ENCODE peak calls at places on chromosomes 2 and 18, in five cellular contexts. One of them, this sample, is unnamed.

GRCh38 chr2:136295168-136295567 is 177.2 kb upstream of the CXCR4 start:
- DNase-seq in activated gamma-delta T cell treated with Interleukin-2 at 50 U/mL for 16 hours: no peak
- DNase-seq in cardiac muscle cell: no peak
- DNase-seq in H7: no peak
- DNase-seq in AML-193: no peak
- DNase-seq in this sample: no peak

GRCh38 chr18:61931654-61932379 is 39.0 kb upstream of the RNF152 start:
- DNase-seq in activated gamma-delta T cell treated with Interleukin-2 at 50 U/mL for 16 hours: no peak
- DNase-seq in cardiac muscle cell: no peak
- DNase-seq in H7: no peak
- DNase-seq in AML-193: no peak
- DNase-seq in this sample: no peak

GRCh38 chr2:69026026-69026425 is 13.0 kb downstream of the ANTXR1 start:
- DNase-seq in activated gamma-delta T cell treated with Interleukin-2 at 50 U/mL for 16 hours: no peak
- DNase-seq in cardiac muscle cell: peak; percentile 67
- DNase-seq in H7: peak; percentile 24
- DNase-seq in AML-193: peak; percentile 66
- DNase-seq in this sample: peak; percentile 46

GRCh38 chr18:9751371-9752031 is 43.4 kb downstream of the RAB31 start:
- DNase-seq in activated gamma-delta T cell treated with Interleukin-2 at 50 U/mL for 16 hours: no peak
- DNase-seq in cardiac muscle cell: no peak
- DNase-seq in H7: no peak
- DNase-seq in AML-193: no peak
- DNase-seq in this sample: peak; percentile 89

GRCh38 chr2:196294510-196294909 is 123.1 kb upstream of the STK17B start:
- DNase-seq in activated gamma-delta T cell treated with Interleukin-2 at 50 U/mL for 16 hours: no peak
- DNase-seq in cardiac muscle cell: no peak
- DNase-seq in H7: no peak
- DNase-seq in AML-193: no peak
- DNase-seq in this sample: no peak

GRCh38 chr2:28717339-28717758 is 34.3 kb upstream of the PPP1CB start:
- DNase-seq in activated gamma-delta T cell treated with Interleukin-2 at 50 U/mL for 16 hours: no peak
- DNase-seq in cardiac muscle cell: peak; percentile 94
- DNase-seq in H7: no peak
- DNase-seq in AML-193: peak; percentile 83
- DNase-seq in this sample: peak; percentile 85

GRCh38 chr2:190069936-190070696 is 7.6 kb upstream of the MSTN start:
- DNase-seq in activated gamma-delta T cell treated with Interleukin-2 at 50 U/mL for 16 hours: peak; percentile 10
- DNase-seq in cardiac muscle cell: peak; percentile 80
- DNase-seq in H7: no peak
- DNase-seq in AML-193: peak; percentile 79
- DNase-seq in this sample: peak; percentile 75

GRCh38 chr2:235149736-235150135 is 197.9 kb downstream of the SH3BP4 start:
- DNase-seq in activated gamma-delta T cell treated with Interleukin-2 at 50 U/mL for 16 hours: no peak
- DNase-seq in cardiac muscle cell: no peak
- DNase-seq in H7: no peak
- DNase-seq in AML-193: no peak
- DNase-seq in this sample: no peak

This sample was measured in IMR-90.